ENCODE peak calls at places on chromosome 9, in seven cellular contexts. J, L, M, H, B, G and X are unnamed samples.

GRCh38 chr9:137710751-137711150 is 91.9 kb downstream of the EHMT1 start:
- DNase-seq in B (no peak), L (peak; percentile 61), J (no peak), H (no peak), G (no peak), M (no peak), X (no peak)

GRCh38 chr9:134321957-134322741 is 4.1 kb upstream of the RXRA start:
- DNase-seq in L (peak; percentile 40), B (no peak), J (peak; percentile 77), H (no peak), G (no peak), M (peak; percentile 62), X (no peak)

GRCh38 chr9:78775889-78776288 is 479.0 kb downstream of the PSAT1 start:
- DNase-seq in H (no peak), M (no peak), B (no peak), J (no peak), G (no peak), L (no peak), X (no peak)

GRCh38 chr9:89278997-89279739 is 31.8 kb upstream of the CKS2 start:
- DNase-seq in G (peak; percentile 36), L (no peak), B (no peak), J (no peak), M (no peak), H (no peak), X (peak; percentile 64)

GRCh38 chr9:16138961-16139441 is 586.2 kb downstream of the CCDC171 start:
- DNase-seq in B (no peak), J (no peak), G (no peak), M (no peak), H (no peak), L (peak; percentile 48), X (no peak)

GRCh38 chr9:89463986-89464901 is 33.7 kb downstream of the SEMA4D start:
- DNase-seq in M (peak; percentile 47), H (no peak), L (no peak), J (peak; percentile 38), B (no peak), G (no peak), X (no peak)

GRCh38 chr9:135131488-135131887 is 44.0 kb downstream of the OLFM1 start:
- DNase-seq in B (no peak), J (no peak), H (no peak), L (no peak), G (no peak), M (no peak), X (no peak)

GRCh38 chr9:15553528-15553898 is 670 bp downstream of the CCDC171 start:
- DNase-seq in H (no peak), B (no peak), L (no peak), G (no peak), J (no peak), M (no peak), X (no peak)

GRCh38 chr9:108859459-108860114 is 2.5 kb upstream of the ACTL7A start:
- DNase-seq in B (no peak), M (no peak), H (no peak), J (no peak), L (no peak), G (no peak), X (no peak)

GRCh38 chr9:106717686-106718085 is 145.3 kb upstream of the ZNF462 start:
- DNase-seq in L (no peak), B (no peak), G (peak; percentile 8), M (no peak), H (no peak), J (no peak), X (no peak)

GRCh38 chr9:79685576-79685975 is 113.8 kb downstream of the TLE4 start:
- DNase-seq in H (no peak), M (no peak), L (no peak), G (no peak), J (no peak), B (no peak), X (no peak)

GRCh38 chr9:5894237-5894959 is 3.7 kb downstream of the MLANA start:
- DNase-seq in G (no peak), J (no peak), M (no peak), H (no peak), B (no peak), L (no peak), X (no peak)

GRCh38 chr9:131769361-131769760 is 29.5 kb upstream of the RAPGEF1 start:
- DNase-seq in J (no peak), M (no peak), H (no peak), L (no peak), B (no peak), G (no peak), X (no peak)

GRCh38 chr9:132622144-132622543 is 39.7 kb downstream of the BARHL1 start:
- DNase-seq in G (no peak), L (no peak), B (no peak), M (peak; percentile 34), J (no peak), H (no peak), X (no peak)

DNA sequence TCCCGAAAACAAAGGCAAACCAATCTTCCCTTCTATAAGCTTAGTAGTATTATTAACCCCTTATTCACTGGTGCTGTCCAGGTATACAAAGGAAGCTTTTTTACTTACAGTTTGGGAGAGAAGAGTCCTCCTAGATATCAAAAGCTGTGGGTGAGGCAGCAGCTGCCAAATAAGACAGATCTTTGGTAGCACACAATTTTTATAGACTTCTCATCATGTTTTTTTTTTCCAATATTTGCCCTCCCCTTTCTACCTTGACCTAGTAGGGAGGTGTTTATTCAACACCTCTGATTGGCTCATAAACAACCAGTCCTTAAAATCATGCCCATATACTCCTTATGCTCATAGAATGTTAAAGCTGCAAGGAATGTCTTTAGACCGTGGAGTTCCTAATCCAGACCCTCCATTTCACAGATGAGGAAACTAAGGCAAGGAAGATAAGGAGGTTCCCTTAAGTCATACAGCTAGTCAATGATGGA is at the start of gene ALDOB:
- DNase-seq in B (no peak), M (no peak), G (no peak), L (no peak), J (no peak), H (no peak), X (no peak)
- TF ChIP-seq POLR2A in B (no peak), M (no peak), G (no peak), L (no peak), J (peak; percentile 84), H (no peak), X (no peak)

GRCh38 chr9:35110327-35110758 is 5.3 kb downstream of the ATOSB start:
- DNase-seq in L (no peak), M (peak; percentile 26), B (no peak), J (no peak), H (peak; percentile 95), G (no peak), X (peak; percentile 49)

GRCh38 chr9:35108946-35109575 is 6.1 kb upstream of the STOML2 start:
- DNase-seq in B (no peak), H (no peak), M (no peak), G (no peak), L (no peak), J (no peak), X (no peak)

GRCh38 chr9:35108461-35108860 is 5.5 kb upstream of the STOML2 start:
- DNase-seq in J (no peak), B (no peak), G (no peak), M (peak; percentile 11), L (no peak), H (no peak), X (no peak)

GRCh38 chr9:35112257-35113020 is 3.2 kb downstream of the ATOSB start:
- DNase-seq in G (no peak), L (no peak), M (no peak), J (no peak), B (no peak), H (no peak), X (peak; percentile 23)

GRCh38 chr9:35111006-35111933 is 4.4 kb downstream of the ATOSB start:
- DNase-seq in B (peak; percentile 89), H (no peak), J (peak; percentile 97), L (peak; percentile 98), G (peak; percentile 98), M (peak; percentile 99), X (peak; percentile 65)
- TF ChIP-seq POLR2A in B (peak; percentile 21), H (peak; percentile 55), J (peak; percentile 28), L (peak; percentile 44), G (no peak), M (no peak), X (peak; percentile 65)

GRCh38 chr9:97500263-97500662 is 1.2 kb upstream of the TMOD1 start:
- DNase-seq in J (no peak), B (peak; percentile 22), M (no peak), G (no peak), L (no peak), H (no peak), X (no peak)

GRCh38 chr9:97500765-97501176 is 695 bp upstream of the TMOD1 start:
- DNase-seq in M (no peak), J (no peak), G (no peak), L (no peak), H (no peak), B (no peak), X (no peak)

GRCh38 chr9:97502222-97502983 is 937 bp downstream of the TMOD1 start:
- DNase-seq in M (no peak), G (no peak), J (no peak), H (no peak), B (peak; percentile 75), L (no peak), X (no peak)

GRCh38 chr9:97501972-97502221 is 431 bp downstream of the TMOD1 start:
- DNase-seq in J (no peak), L (no peak), B (no peak), H (no peak), G (no peak), M (no peak), X (peak; percentile 81)

DNA sequence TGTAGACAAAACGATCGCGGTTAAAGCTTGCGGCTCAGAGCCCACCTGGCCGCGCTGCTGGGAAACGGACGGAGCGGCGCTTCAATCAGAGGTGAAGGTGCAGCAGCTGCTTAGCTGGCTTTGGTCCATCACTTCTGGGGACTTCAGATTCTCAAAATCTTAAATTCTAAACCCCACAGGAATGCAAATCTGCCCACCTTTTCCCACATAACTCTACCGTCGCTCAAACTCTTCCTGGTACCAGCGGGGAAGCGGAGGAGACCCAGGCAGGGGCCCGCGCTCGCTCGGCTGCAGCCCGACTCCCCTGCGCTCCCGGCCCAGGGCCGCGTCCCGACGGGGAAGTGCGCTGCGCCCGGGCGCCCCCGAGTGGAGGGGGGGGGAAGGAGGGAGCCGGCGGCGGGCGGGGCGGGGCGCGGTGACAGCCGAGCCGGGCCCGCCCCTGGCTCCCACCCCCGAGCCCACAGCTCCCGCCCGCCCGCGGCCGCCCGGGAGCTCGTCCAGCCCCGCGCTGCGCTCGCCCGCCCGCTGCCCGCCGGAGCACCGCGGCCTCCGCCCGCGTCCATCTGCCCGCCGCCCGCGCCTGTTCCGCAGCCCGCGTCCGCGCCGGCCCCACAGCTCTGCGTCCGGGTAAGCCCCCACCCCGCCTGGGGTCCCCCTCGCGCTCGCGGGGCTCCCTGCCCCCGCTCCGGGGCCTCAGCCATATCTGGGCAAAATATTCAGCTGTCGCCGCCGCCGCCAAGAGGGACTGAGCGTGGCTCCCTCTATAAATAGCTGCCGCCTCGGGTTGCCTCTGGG is at the start of gene TMOD1:
- DNase-seq in H (no peak), B (peak; percentile 80), L (peak; percentile 83), M (peak; percentile 80), G (peak; percentile 23), J (peak; percentile 82), X (peak; percentile 99)
- TF ChIP-seq POLR2A in H (peak; percentile 37), B (no peak), L (peak; percentile 8), M (no peak), G (no peak), J (no peak), X (no peak)

DNA sequence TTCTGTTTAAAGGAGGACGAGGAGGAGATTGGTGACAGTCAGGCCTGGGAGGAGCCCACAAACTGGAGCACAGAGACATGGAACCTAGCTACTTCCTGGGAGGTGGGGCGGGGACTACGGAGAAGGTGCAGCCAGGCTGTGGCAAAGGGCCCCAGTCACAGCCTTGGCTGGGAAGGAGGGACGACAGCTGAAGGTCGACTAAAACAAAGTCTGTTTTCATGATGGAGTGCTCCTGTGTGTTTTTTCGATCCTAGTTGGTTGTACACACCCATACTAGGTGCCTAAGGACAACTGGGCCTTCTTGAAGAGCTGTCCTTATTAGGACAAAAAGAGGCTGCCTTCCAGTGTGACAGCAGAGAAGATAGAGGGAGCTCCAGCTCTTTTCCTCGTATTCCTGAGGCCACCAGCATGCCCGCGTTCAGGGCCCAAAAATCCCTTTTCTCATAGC is 2.9 kb downstream of the CCDC107 start:
- DNase-seq in L (no peak), M (peak; percentile 65), J (peak; percentile 77), G (peak; percentile 33), B (no peak), H (no peak), X (no peak)
- TF ChIP-seq POLR2A in L (no peak), M (no peak), J (no peak), G (no peak), B (no peak), H (no peak), X (no peak)